ENCODE peak calls at places on chromosomes 2 and 18, in four cellular contexts. One of them, this sample, is unnamed.

GRCh38 chr18:5890606-5891360 is 4.5 kb downstream of the TMEM200C start:
- DNase-seq in neuronal stem cell: peak; percentile 69
- DNase-seq in H1: peak; percentile 81
- DNase-seq in IMR-90: no peak
- DNase-seq in this sample: peak; percentile 79

GRCh38 chr2:163347982-163348842 is 387.6 kb downstream of the FIGN start:
- DNase-seq in H1: peak; percentile 81
- DNase-seq in neuronal stem cell: peak; percentile 82
- DNase-seq in IMR-90: peak; percentile 87
- DNase-seq in this sample: peak; percentile 99

GRCh38 chr2:119544075-119545031 is at the start of gene CFAP221:
- DNase-seq in H1: peak; percentile 93
- DNase-seq in IMR-90: peak; percentile 28
- DNase-seq in neuronal stem cell: peak; percentile 85
- DNase-seq in this sample: peak; percentile 89

GRCh38 chr18:78999939-79000338 is 20.3 kb downstream of the SALL3 start:
- DNase-seq in neuronal stem cell: no peak
- DNase-seq in IMR-90: no peak
- DNase-seq in H1: no peak
- DNase-seq in this sample: no peak

GRCh38 chr2:74188018-74188601 is 9.4 kb upstream of the MOB1A start:
- DNase-seq in neuronal stem cell: no peak
- DNase-seq in IMR-90: peak; percentile 90
- DNase-seq in H1: no peak
- DNase-seq in this sample: peak; percentile 79

GRCh38 chr2:118047273-118047898 is 33.5 kb upstream of the CCDC93 start:
- DNase-seq in neuronal stem cell: no peak
- DNase-seq in H1: no peak
- DNase-seq in IMR-90: peak; percentile 57
- DNase-seq in this sample: no peak

GRCh38 chr2:119929537-119929936 is 83.3 kb upstream of the EPB41L5 start:
- DNase-seq in H1: no peak
- DNase-seq in IMR-90: no peak
- DNase-seq in neuronal stem cell: no peak
- DNase-seq in this sample: no peak

GRCh38 chr2:28649481-28650260 is 102.0 kb upstream of the PPP1CB start:
- DNase-seq in IMR-90: peak; percentile 58
- DNase-seq in H1: no peak
- DNase-seq in neuronal stem cell: no peak
- DNase-seq in this sample: no peak

GRCh38 chr18:12283666-12284065 is 24.4 kb upstream of the TUBB6 start:
- DNase-seq in neuronal stem cell: no peak
- DNase-seq in IMR-90: no peak
- DNase-seq in H1: no peak
- DNase-seq in this sample: peak; percentile 64

GRCh38 chr18:32770181-32770650 is 2.6 kb downstream of the KLHL14 start:
- DNase-seq in IMR-90: no peak
- DNase-seq in H1: no peak
- DNase-seq in neuronal stem cell: no peak
- DNase-seq in this sample: no peak

GRCh38 chr2:44946681-44947360 is 5.3 kb downstream of the SIX3 start:
- DNase-seq in IMR-90: no peak
- DNase-seq in H1: no peak
- DNase-seq in neuronal stem cell: no peak
- DNase-seq in this sample: no peak

GRCh38 chr2:187879491-187879890 is 325.3 kb upstream of the TFPI start:
- DNase-seq in neuronal stem cell: no peak
- DNase-seq in IMR-90: no peak
- DNase-seq in H1: no peak
- DNase-seq in this sample: no peak

DNA sequence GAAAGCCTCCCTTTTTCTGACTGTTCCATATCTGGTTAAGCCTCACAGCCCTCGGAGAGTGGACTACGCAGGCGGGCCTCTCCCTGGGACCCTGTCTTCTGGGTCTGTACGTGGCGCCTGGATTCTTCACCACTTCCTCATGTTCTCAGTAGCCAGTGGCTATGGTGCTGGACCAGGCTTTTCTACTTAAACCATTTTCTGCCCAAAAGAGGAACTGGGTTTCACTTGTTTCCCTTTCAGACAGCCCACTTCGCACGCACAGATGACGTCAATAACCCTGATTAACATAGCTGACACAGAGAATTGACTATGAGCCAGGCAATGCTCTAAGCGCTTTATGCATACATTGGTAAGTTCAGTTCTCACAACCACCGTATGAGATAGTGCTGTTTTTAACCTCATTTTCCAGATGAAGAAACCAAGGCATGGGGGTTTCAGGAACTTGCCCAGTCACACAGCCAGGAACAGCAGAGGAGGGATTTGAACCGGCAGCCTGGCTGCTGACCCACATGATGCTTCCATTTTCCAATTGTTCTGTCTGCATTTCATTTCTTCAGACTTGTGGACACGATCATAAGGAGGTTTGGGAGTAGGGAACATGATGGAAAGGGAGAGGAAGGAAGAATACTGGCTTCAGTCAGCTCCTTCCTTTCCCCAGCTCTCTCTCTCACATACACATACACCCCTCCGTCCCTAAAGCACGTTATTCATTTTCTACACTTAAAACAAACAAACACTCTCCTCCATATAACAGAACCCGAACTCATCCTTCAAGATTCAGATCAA is 41.7 kb downstream of the MYOM1 start:
- DNase-seq in neuronal stem cell: no peak
- DNase-seq in IMR-90: peak; percentile 19
- DNase-seq in H1: no peak
- DNase-seq in this sample: no peak
- H3K4me3 ChIP-seq in neuronal stem cell: no peak overlapping the region
- H3K4me3 ChIP-seq in IMR-90: no peak overlapping the region
- H3K4me3 ChIP-seq in H1: no peak overlapping the region
- H3K4me3 ChIP-seq in this sample: no peak overlapping the region

DNA sequence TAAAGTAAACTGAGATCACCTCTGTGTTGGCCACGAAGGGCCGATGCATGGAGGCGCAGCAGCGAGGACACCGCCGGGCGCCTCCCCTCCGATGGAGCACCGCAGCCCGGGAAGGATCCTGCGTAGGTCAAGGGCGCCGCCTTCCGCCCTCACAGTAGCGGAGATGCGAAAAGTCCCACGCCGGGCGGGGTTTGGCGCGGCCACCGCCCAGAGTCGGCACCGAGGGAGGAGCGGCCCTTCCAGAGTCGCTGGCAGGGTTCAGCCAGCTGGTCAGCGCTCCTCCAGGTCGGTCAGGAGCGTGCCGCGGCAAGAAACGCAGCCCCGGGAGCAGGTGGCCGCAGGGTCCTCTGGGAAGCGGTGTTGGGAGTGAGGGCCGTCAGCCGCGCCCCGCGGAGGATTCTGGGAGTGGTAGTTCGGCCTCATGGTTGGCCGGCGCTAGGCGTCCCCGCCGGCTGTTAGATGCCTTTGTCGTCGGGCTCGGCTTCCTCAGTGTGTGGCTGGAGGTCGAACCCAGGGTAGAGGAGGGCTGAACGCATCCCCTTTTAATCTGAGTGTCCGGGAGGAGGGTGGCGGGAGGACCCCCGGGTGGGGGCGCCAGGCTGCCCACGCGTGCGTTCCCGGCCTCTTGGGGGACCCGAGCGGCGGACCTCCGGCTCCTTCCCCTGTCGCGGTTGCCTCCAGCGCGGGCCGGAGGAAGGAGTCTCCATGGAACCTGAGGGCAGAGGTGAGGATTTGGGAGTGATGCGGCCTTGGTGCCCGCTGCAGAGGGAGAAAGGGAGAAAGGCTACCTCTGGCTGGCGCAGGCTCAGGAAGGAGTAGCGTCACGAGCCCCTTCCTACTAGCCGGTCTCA is at the start of gene ZNF892:
- DNase-seq in neuronal stem cell: peak; percentile 86
- DNase-seq in H1: peak; percentile 92
- DNase-seq in IMR-90: peak; percentile 82
- DNase-seq in this sample: peak; percentile 97
- H3K4ac ChIP-seq in neuronal stem cell: no peak within 1 kb of the TSS
- H3K4ac ChIP-seq in H1: peak within 1 kb of the TSS; percentile 34
- H3K4ac ChIP-seq in IMR-90: peak within 1 kb of the TSS; percentile 68
- H3K4ac ChIP-seq in this sample: no peak within 1 kb of the TSS

DNA sequence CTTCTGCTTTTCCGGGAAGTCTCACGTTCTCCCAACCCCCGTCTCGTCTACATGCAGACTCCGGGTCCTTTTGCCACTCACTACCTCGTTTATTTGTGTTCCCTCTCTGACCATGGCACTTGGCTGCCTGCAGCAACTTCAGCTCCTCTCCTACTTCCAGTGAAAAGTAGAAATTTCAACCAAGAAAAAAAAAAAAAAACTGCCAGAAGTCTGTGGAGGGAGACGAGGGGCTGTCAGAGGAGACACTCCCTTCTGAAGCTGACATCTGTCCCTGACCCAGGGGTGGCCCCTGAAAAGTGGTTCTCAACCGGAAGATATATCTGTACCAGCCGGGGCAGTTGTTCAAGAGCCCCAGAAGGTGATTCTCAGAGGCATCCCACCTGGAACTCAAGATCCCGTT is 742 bp upstream of the MYO5B start:
- DNase-seq in neuronal stem cell: no peak
- DNase-seq in IMR-90: no peak
- DNase-seq in H1: no peak
- DNase-seq in this sample: no peak
- H3K4me3 ChIP-seq in neuronal stem cell: no peak overlapping the region
- H3K4me3 ChIP-seq in IMR-90: no peak overlapping the region
- H3K4me3 ChIP-seq in H1: peak overlapping the region; percentile 19
- H3K4me3 ChIP-seq in this sample: no peak overlapping the region

GRCh38 chr18:48846423-48846932 is 104.3 kb downstream of the SMAD7 start:
- DNase-seq in IMR-90: no peak
- DNase-seq in neuronal stem cell: no peak
- DNase-seq in H1: no peak
- DNase-seq in this sample: no peak

GRCh38 chr18:48850891-48851302 is 99.9 kb downstream of the SMAD7 start:
- DNase-seq in H1: no peak
- DNase-seq in IMR-90: peak; percentile 54
- DNase-seq in neuronal stem cell: no peak
- DNase-seq in this sample: peak; percentile 80

GRCh38 chr18:48848641-48849143 is 102.1 kb downstream of the SMAD7 start:
- DNase-seq in H1: no peak
- DNase-seq in IMR-90: no peak
- DNase-seq in neuronal stem cell: no peak
- DNase-seq in this sample: no peak

GRCh38 chr18:48845174-48845573 is 105.6 kb downstream of the SMAD7 start:
- DNase-seq in neuronal stem cell: no peak
- DNase-seq in H1: no peak
- DNase-seq in IMR-90: no peak
- DNase-seq in this sample: no peak

DNA sequence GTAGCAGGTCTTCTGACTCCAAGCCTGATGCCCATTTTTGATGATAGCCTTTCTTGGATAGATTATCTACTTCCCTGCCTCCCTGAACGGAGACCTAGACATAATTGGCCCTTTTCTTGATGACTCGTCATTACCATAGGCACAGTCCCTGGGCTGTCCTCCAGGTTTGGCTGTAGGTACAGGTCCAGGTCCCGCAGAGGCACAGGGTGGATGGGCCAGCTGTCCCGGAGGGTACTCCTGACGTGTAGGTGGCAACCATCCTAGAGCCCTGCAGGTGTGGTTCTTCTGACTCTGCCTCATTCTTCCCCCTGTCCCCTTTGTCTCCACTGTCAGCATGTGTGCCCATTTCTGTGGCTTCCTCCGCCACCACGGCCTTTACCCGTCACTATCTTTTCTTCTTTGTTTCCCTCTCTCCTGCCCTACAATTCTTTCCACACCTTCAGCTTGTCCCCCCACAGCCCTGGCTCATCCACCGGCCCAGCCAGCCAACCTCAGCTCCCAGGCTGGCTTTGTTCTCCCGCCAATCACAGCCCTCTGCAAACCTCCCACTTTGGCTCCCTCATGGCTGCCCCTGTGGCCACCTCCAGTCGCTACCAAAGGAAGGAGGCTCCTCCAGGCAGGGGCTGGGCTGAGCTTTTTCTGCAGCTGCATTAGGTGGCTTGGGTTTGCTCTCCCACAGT is 102.8 kb downstream of the SMAD7 start:
- DNase-seq in H1: no peak
- DNase-seq in neuronal stem cell: no peak
- DNase-seq in IMR-90: no peak
- DNase-seq in this sample: no peak
- H3K4ac ChIP-seq in H1: peak overlapping the region; percentile 86
- H3K4ac ChIP-seq in neuronal stem cell: peak overlapping the region; percentile 45
- H3K4ac ChIP-seq in IMR-90: no peak overlapping the region
- H3K4ac ChIP-seq in this sample: no peak overlapping the region

GRCh38 chr2:121666042-121666441 is 16.8 kb upstream of the CLASP1 start:
- DNase-seq in neuronal stem cell: no peak
- DNase-seq in H1: no peak
- DNase-seq in IMR-90: no peak
- DNase-seq in this sample: no peak

GRCh38 chr2:121664086-121664485 is 14.8 kb upstream of the CLASP1 start:
- DNase-seq in IMR-90: no peak
- DNase-seq in H1: no peak
- DNase-seq in neuronal stem cell: no peak
- DNase-seq in this sample: no peak

GRCh38 chr2:121663458-121663857 is 14.2 kb upstream of the CLASP1 start:
- DNase-seq in IMR-90: no peak
- DNase-seq in neuronal stem cell: no peak
- DNase-seq in H1: no peak
- DNase-seq in this sample: no peak

GRCh38 chr2:121664713-121665112 is 15.5 kb upstream of the CLASP1 start:
- DNase-seq in H1: no peak
- DNase-seq in IMR-90: no peak
- DNase-seq in neuronal stem cell: no peak
- DNase-seq in this sample: no peak

GRCh38 chr2:121665504-121665903 is 16.2 kb upstream of the CLASP1 start:
- DNase-seq in neuronal stem cell: no peak
- DNase-seq in H1: no peak
- DNase-seq in IMR-90: no peak
- DNase-seq in this sample: no peak
- H3K4me3 ChIP-seq in neuronal stem cell: no peak overlapping the region
- H3K4me3 ChIP-seq in H1: no peak overlapping the region
- H3K4me3 ChIP-seq in IMR-90: no peak overlapping the region
- H3K4me3 ChIP-seq in this sample: no peak overlapping the region

GRCh38 chr18:54923339-54923956 is 35.8 kb downstream of the CCDC68 start:
- DNase-seq in IMR-90: no peak
- DNase-seq in H1: no peak
- DNase-seq in neuronal stem cell: no peak
- DNase-seq in this sample: no peak
- H3K4ac ChIP-seq in IMR-90: no peak overlapping the region
- H3K4ac ChIP-seq in H1: no peak overlapping the region
- H3K4ac ChIP-seq in neuronal stem cell: no peak overlapping the region
- H3K4ac ChIP-seq in this sample: no peak overlapping the region

GRCh38 chr18:50313031-50313607 is 25.6 kb upstream of the CXXC1 start:
- DNase-seq in neuronal stem cell: no peak
- DNase-seq in IMR-90: no peak
- DNase-seq in H1: no peak
- DNase-seq in this sample: no peak
- H3K4me3 ChIP-seq in neuronal stem cell: no peak overlapping the region
- H3K4me3 ChIP-seq in IMR-90: no peak overlapping the region
- H3K4me3 ChIP-seq in H1: no peak overlapping the region
- H3K4me3 ChIP-seq in this sample: no peak overlapping the region

GRCh38 chr18:26549486-26550435 is 1.4 kb upstream of the KCTD1 start:
- DNase-seq in H1: peak; percentile 75
- DNase-seq in neuronal stem cell: peak; percentile 51
- DNase-seq in IMR-90: peak; percentile 38
- DNase-seq in this sample: peak; percentile 75

GRCh38 chr18:26549103-26549485 is 741 bp upstream of the KCTD1 start:
- DNase-seq in H1: peak; percentile 74
- DNase-seq in IMR-90: peak; percentile 31
- DNase-seq in neuronal stem cell: peak; percentile 48
- DNase-seq in this sample: peak; percentile 73

GRCh38 chr18:26546875-26547301 is 1.5 kb downstream of the KCTD1 start:
- DNase-seq in IMR-90: no peak
- DNase-seq in H1: peak; percentile 72
- DNase-seq in neuronal stem cell: no peak
- DNase-seq in this sample: peak; percentile 59

GRCh38 chr18:26547302-26548143 is 830 bp downstream of the KCTD1 start:
- DNase-seq in neuronal stem cell: peak; percentile 77
- DNase-seq in IMR-90: peak; percentile 84
- DNase-seq in H1: peak; percentile 84
- DNase-seq in this sample: peak; percentile 92

GRCh38 chr18:26548144-26549102 is at the start of gene KCTD1:
- DNase-seq in IMR-90: peak; percentile 84
- DNase-seq in neuronal stem cell: peak; percentile 81
- DNase-seq in H1: peak; percentile 86
- DNase-seq in this sample: peak; percentile 96
- H3K4ac ChIP-seq in IMR-90: peak within 1 kb of the TSS; percentile 61
- H3K4ac ChIP-seq in neuronal stem cell: no peak within 1 kb of the TSS
- H3K4ac ChIP-seq in H1: no peak within 1 kb of the TSS
- H3K4ac ChIP-seq in this sample: peak within 1 kb of the TSS; percentile 78